ENCODE peak calls at places on chromosomes 5 and 9, in six cellular contexts. H is ovary; X is aorta; G is naive thymus-derived CD4-positive, alpha-beta T cell; D is H7; E is Peyer's patch. K is an unnamed sample.

GRCh38 chr9:71098801-71099200 is 22.6 kb downstream of the TRPM3 start:
- DNase-seq in H (no peak), D (no peak), X (no peak), E (no peak), G (no peak), K (no peak)

GRCh38 chr5:42599106-42599505 is 157.5 kb upstream of the CCDC152 start:
- DNase-seq in H (no peak), G (no peak), D (no peak), E (no peak), X (no peak), K (no peak)

GRCh38 chr5:164672931-164673694 is 1167.7 kb downstream of the MAT2B start:
- DNase-seq in D (no peak), X (no peak), G (no peak), E (no peak), H (no peak), K (no peak)

GRCh38 chr5:159826351-159827222 is 89.7 kb upstream of the ADRA1B start:
- DNase-seq in H (peak; percentile 14), E (peak; percentile 53), D (no peak), G (no peak), X (no peak), K (peak; percentile 87)

GRCh38 chr9:124454791-124455443 is 4.7 kb downstream of the ADGRD2 start:
- DNase-seq in G (no peak), X (peak; percentile 36), D (no peak), E (no peak), H (no peak), K (no peak)

GRCh38 chr5:606526-607399 is 5.4 kb upstream of the CEP72 start:
- DNase-seq in D (no peak), G (no peak), H (peak; percentile 2), X (no peak), E (peak; percentile 37), K (peak; percentile 63)

GRCh38 chr5:122187426-122187825 is 58.1 kb downstream of the ZNF474 start:
- DNase-seq in G (no peak), E (no peak), D (no peak), X (no peak), H (no peak), K (no peak)

GRCh38 chr9:134439368-134439784 is 113.1 kb downstream of the RXRA start:
- DNase-seq in E (no peak), G (no peak), H (no peak), D (no peak), X (no peak), K (no peak)

GRCh38 chr5:153496835-153497234 is 6.4 kb downstream of the GRIA1 start:
- DNase-seq in X (no peak), H (no peak), E (no peak), D (peak; percentile 20), G (no peak), K (no peak)

GRCh38 chr5:111389390-111390082 is 122.8 kb downstream of the STARD4 start:
- DNase-seq in H (no peak), E (no peak), G (no peak), D (no peak), X (no peak), K (no peak)